ENCODE peak calls at places on chromosomes 5 and 9, in four cellular contexts. F, X, P and S are unnamed samples.

GRCh38 chr5:83255268-83255667 is 177.9 kb downstream of the XRCC4 start:
- DNase-seq in F (no peak), X (no peak), P (no peak), S (no peak)

GRCh38 chr9:123933401-123933800 is 3.5 kb upstream of the DENND1A start:
- DNase-seq in F (no peak), X (peak), P (no peak), S (no peak)

GRCh38 chr5:14595189-14595588 is 13.6 kb downstream of the OTULINL start:
- DNase-seq in F (no peak), X (no peak), P (no peak), S (no peak)

GRCh38 chr5:126605525-126605924 is 4.8 kb downstream of the PHAX start:
- DNase-seq in F (no peak), X (no peak), P (no peak), S (no peak)

GRCh38 chr5:116388564-116389258 is 185.9 kb downstream of the SEMA6A start:
- DNase-seq in F (no peak), X (no peak), P (peak), S (no peak)

GRCh38 chr9:33661186-33661585 is 134.2 kb upstream of the PRSS3 start:
- DNase-seq in F (no peak), X (no peak), P (no peak), S (no peak)

GRCh38 chr9:124511891-124512805 is 4.9 kb upstream of the NR5A1 start:
- DNase-seq in F (no peak), X (no peak), P (no peak), S (no peak)

GRCh38 chr5:60207031-60207430 is 313.5 kb upstream of the PDE4D start:
- DNase-seq in F (no peak), X (no peak), P (peak), S (no peak)

GRCh38 chr5:83972236-83972635 is 251.6 kb upstream of the HAPLN1 start:
- DNase-seq in F (no peak), X (peak), P (no peak), S (no peak)

GRCh38 chr9:4220361-4220760 is 79.5 kb downstream of the GLIS3 start:
- DNase-seq in F (no peak), X (no peak), P (no peak), S (no peak)

GRCh38 chr9:123327697-123328100 is 28.3 kb upstream of the CRB2 start:
- DNase-seq in F (no peak), X (no peak), P (no peak), S (no peak)

GRCh38 chr9:28155067-28155466 is 581.8 kb upstream of the C9orf72 start:
- DNase-seq in F (no peak), X (no peak), P (no peak), S (no peak)

GRCh38 chr9:28158451-28158850 is 585.2 kb upstream of the C9orf72 start:
- DNase-seq in F (no peak), X (no peak), P (no peak), S (no peak)

GRCh38 chr9:28155671-28156070 is 582.4 kb upstream of the C9orf72 start:
- DNase-seq in F (no peak), X (no peak), P (no peak), S (no peak)
- TF ChIP-seq CTCF in F (no peak), X (no peak), P (no peak), S (no peak)

GRCh38 chr5:150710165-150710564 is 9.3 kb upstream of the RBM22 start:
- DNase-seq in F (no peak), X (no peak), P (no peak), S (no peak)
- TF ChIP-seq CTCF in F (no peak), X (no peak), P (no peak), S (peak)

DNA sequence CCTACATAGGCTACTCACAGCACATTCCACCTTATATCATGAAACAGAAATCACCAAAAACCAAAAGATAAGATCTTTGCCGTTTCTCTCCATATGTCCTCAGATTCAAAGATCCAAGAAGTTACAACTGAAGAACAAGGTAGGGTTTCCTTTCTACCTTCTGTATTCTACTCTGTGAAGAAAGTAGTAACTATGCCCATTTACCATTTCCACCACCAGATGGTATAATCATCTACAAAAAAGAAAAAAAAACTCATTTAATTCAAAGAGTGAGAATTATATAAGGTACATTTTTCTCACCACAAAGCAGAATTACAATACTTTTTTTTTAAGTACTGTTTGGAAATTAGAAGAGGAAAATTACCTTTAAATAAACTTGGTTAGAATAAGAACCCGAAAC is 172.6 kb upstream of the PTGER4 start:
- DNase-seq in F (no peak), X (no peak), P (no peak), S (no peak)
- TF ChIP-seq CTCF in F (no peak), X (no peak), P (no peak), S (no peak)

GRCh38 chr9:114653556-114654159 is 3.9 kb downstream of the TEX53 start:
- DNase-seq in F (peak), X (peak), P (peak), S (peak)
- TF ChIP-seq CTCF in F (peak), X (peak), P (peak), S (peak)

GRCh38 chr5:38751103-38751502 is 94.7 kb upstream of the OSMR start:
- DNase-seq in F (no peak), X (no peak), P (no peak), S (no peak)

GRCh38 chr5:38755171-38755570 is 90.6 kb upstream of the OSMR start:
- DNase-seq in F (no peak), X (peak), P (no peak), S (no peak)

GRCh38 chr5:38749861-38750260 is 96.0 kb upstream of the OSMR start:
- DNase-seq in F (no peak), X (no peak), P (no peak), S (no peak)

GRCh38 chr5:38753776-38754175 is 92.0 kb upstream of the OSMR start:
- DNase-seq in F (no peak), X (no peak), P (no peak), S (no peak)

GRCh38 chr5:38752622-38753021 is 93.2 kb upstream of the OSMR start:
- DNase-seq in F (no peak), X (no peak), P (no peak), S (no peak)
- TF ChIP-seq CTCF in F (no peak), X (no peak), P (no peak), S (no peak)

GRCh38 chr5:56818409-56819026 is 3.2 kb downstream of the MAP3K1 start:
- DNase-seq in F (no peak), X (no peak), P (no peak), S (no peak)
- TF ChIP-seq CTCF in F (no peak), X (peak), P (no peak), S (peak)

DNA sequence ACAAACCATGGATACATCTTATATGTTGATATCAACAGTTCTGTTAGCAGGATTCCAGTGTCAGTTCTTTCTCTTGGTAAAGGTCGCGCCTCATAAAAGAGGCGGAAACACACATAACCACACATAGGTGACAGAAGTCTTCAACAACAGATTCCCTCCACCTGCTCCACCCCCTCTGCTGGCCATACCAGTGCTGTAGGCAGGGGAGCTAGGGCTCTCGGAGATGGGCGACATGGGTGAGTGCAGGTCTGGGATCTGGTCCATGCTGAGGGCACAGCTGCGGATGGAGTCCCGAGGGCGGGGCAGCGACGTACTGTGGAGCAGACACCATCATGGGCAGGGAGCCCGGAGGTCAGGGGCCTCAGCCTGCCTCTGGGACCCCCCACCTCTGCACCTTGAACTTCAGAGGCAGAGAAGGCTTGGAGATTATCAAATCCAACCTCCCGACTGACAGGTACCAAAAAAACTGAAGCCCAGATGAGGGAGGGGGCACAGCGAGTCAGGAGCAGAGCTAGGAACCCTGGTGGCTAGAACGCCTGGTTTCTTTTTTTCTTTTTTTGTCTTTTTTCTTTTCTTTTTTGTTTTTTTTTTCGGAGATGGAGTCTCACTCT is 12.0 kb upstream of the TOR2A start:
- DNase-seq in F (no peak), X (no peak), P (no peak), S (no peak)
- TF ChIP-seq CTCF in F (no peak), X (no peak), P (no peak), S (no peak)

DNA sequence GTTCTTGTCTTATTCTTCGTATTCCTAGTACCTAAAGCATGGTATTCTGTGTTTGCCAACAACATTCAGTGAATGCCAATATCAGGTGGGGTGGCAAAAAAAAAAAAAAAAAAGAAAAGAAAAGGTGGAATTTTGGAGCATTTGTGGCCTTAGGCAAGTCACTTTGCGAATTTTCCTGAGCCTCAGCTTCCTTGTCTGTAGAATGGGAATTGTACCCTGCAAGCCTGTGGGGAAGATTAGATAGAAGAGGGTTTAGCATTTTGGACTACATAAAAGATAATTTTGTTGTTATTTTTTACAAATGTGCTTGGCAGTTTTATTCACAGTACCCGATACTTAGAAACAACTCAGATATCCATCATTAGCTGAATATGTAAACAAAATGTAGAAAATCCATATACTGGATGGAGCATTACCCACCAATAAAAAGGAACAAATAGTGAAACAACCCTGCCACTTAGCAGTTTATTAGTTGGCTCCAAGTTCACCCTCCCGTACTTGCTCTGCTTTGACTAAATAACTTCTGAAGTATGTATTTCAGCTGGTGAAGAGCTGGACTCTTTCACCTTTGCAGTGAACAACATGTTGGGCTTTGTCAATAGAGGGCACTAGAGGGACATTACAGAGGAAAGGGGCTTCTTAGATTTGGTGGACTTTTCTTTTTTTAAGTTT is 13.6 kb downstream of the UBE2D2 start:
- DNase-seq in F (no peak), X (peak), P (no peak), S (no peak)
- TF ChIP-seq CTCF in F (no peak), X (peak), P (peak), S (peak)